ENCODE peak calls at places on chromosomes 3 and 15, in eight cellular contexts. C is Calu3, J is cardiac muscle cell, N is NCI-H524, Q is AG09319, L is breast epithelium, K is RWPE2, Z is LoVo. H is an unnamed sample.

GRCh38 chr3:40720863-40721262 is 196.1 kb downstream of the ZNF621 start:
- DNase-seq in C (no peak), J (no peak), N (peak), Q (no peak), L (no peak), K (no peak), Z (no peak), H (no peak)

GRCh38 chr15:44705981-44706380 is 5.1 kb downstream of the PATL2 start:
- DNase-seq in C (no peak), J (no peak), N (no peak), Q (no peak), L (no peak), K (no peak), Z (no peak), H (no peak)

GRCh38 chr3:42612928-42613327 is 12.4 kb downstream of the NKTR start:
- DNase-seq in C (no peak), J (no peak), N (no peak), Q (no peak), L (no peak), K (no peak), Z (no peak), H (no peak)

GRCh38 chr3:134373942-134374790 is at the start of gene AMOTL2:
- DNase-seq in C (peak), J (peak), N (peak), Q (peak), L (peak), K (peak), Z (peak), H (peak)

GRCh38 chr3:156593814-156594213 is 38.9 kb upstream of the SSR3 start:
- DNase-seq in C (no peak), J (no peak), N (no peak), Q (no peak), L (no peak), K (no peak), Z (no peak), H (no peak)

GRCh38 chr3:40996382-40996781 is 202.9 kb upstream of the CTNNB1 start:
- DNase-seq in C (no peak), J (no peak), N (no peak), Q (no peak), L (no peak), K (no peak), Z (no peak), H (no peak)

GRCh38 chr15:62121273-62122015 is 43.6 kb downstream of the C2CD4B start:
- DNase-seq in C (no peak), J (no peak), N (no peak), Q (no peak), L (no peak), K (no peak), Z (no peak), H (no peak)

GRCh38 chr3:123449986-123450474 is 1.1 kb upstream of the ADCY5 start:
- DNase-seq in C (no peak), J (no peak), N (peak), Q (no peak), L (no peak), K (no peak), Z (no peak), H (no peak)

GRCh38 chr3:82628385-82629014 is 867.1 kb upstream of the GBE1 start:
- DNase-seq in C (no peak), J (no peak), N (no peak), Q (no peak), L (no peak), K (no peak), Z (no peak), H (no peak)

GRCh38 chr3:122760457-122761271 is 33.0 kb downstream of the HSPBAP1 start:
- DNase-seq in C (peak), J (peak), N (no peak), Q (no peak), L (no peak), K (no peak), Z (peak), H (no peak)

GRCh38 chr3:71532639-71533395 is 50.7 kb downstream of the FOXP1 start:
- DNase-seq in C (no peak), J (peak), N (no peak), Q (no peak), L (peak), K (peak), Z (peak), H (no peak)

GRCh38 chr3:175956964-175957363 is 1097.8 kb downstream of the NAALADL2 start:
- DNase-seq in C (peak), J (peak), N (peak), Q (no peak), L (no peak), K (no peak), Z (no peak), H (no peak)

GRCh38 chr3:152574461-152575079 is 260.4 kb upstream of the P2RY1 start:
- DNase-seq in C (peak), J (peak), N (peak), Q (no peak), L (no peak), K (no peak), Z (peak), H (peak)

GRCh38 chr3:138349926-138350665 is 1.7 kb downstream of the MRAS start:
- DNase-seq in C (no peak), J (peak), N (no peak), Q (no peak), L (no peak), K (no peak), Z (no peak), H (no peak)

GRCh38 chr3:50288387-50289007 is 3.7 kb downstream of the IFRD2 start:
- DNase-seq in C (no peak), J (no peak), N (no peak), Q (no peak), L (no peak), K (no peak), Z (no peak), H (no peak)

GRCh38 chr3:146834917-146835316 is 229.8 kb upstream of the PLSCR5 start:
- DNase-seq in C (no peak), J (no peak), N (no peak), Q (no peak), L (no peak), K (no peak), Z (no peak), H (no peak)

GRCh38 chr3:15390460-15390859 is 36.9 kb downstream of the METTL6 start:
- DNase-seq in C (no peak), J (no peak), N (no peak), Q (no peak), L (no peak), K (no peak), Z (no peak), H (no peak)

GRCh38 chr3:126655887-126656286 is 963 bp upstream of the TXNRD3 start:
- DNase-seq in C (no peak), J (no peak), N (no peak), Q (no peak), L (no peak), K (no peak), Z (no peak), H (no peak)

GRCh38 chr15:70339551-70340517 is 242.1 kb upstream of the TLE3 start:
- DNase-seq in C (no peak), J (peak), N (peak), Q (no peak), L (no peak), K (peak), Z (no peak), H (no peak)

GRCh38 chr3:29268651-29269050 is 12.2 kb upstream of the RBMS3 start:
- DNase-seq in C (no peak), J (no peak), N (no peak), Q (no peak), L (no peak), K (no peak), Z (no peak), H (no peak)

GRCh38 chr3:141414800-141415462 is 46.6 kb downstream of the ZBTB38 start:
- DNase-seq in C (no peak), J (peak), N (no peak), Q (no peak), L (no peak), K (no peak), Z (no peak), H (peak)

GRCh38 chr3:4748127-4748526 is 231.1 kb upstream of the BHLHE40 start:
- DNase-seq in C (no peak), J (no peak), N (no peak), Q (no peak), L (no peak), K (no peak), Z (no peak), H (no peak)

GRCh38 chr3:51704511-51704950 is 2.3 kb upstream of the GRM2 start:
- DNase-seq in C (no peak), J (no peak), N (no peak), Q (no peak), L (no peak), K (peak), Z (no peak), H (no peak)

GRCh38 chr15:85047271-85047948 is 65.8 kb downstream of the PDE8A start:
- DNase-seq in C (peak), J (peak), N (no peak), Q (peak), L (no peak), K (no peak), Z (peak), H (peak)

GRCh38 chr3:38331257-38332022 is 15.1 kb upstream of the XYLB start:
- DNase-seq in C (no peak), J (no peak), N (no peak), Q (no peak), L (no peak), K (no peak), Z (no peak), H (no peak)

GRCh38 chr15:59105839-59106238 is 893 bp downstream of the CCNB2 start:
- DNase-seq in C (no peak), J (no peak), N (peak), Q (no peak), L (no peak), K (no peak), Z (peak), H (no peak)

GRCh38 chr3:11128682-11129632 is 25.3 kb upstream of the HRH1 start:
- DNase-seq in C (no peak), J (peak), N (no peak), Q (no peak), L (no peak), K (no peak), Z (no peak), H (no peak)

GRCh38 chr15:78131295-78132021 is at the start of gene CIB2:
- DNase-seq in C (peak), J (peak), N (peak), Q (peak), L (peak), K (peak), Z (peak), H (peak)

GRCh38 chr3:39279745-39280517 is at the start of gene CX3CR1:
- DNase-seq in C (no peak), J (no peak), N (no peak), Q (no peak), L (no peak), K (no peak), Z (no peak), H (no peak)